ENCODE peak calls at places on chromosomes 6 and 20, in four cellular contexts. F is HepG2, L is HCT116, A is K562. N is an unnamed sample.

GRCh38 chr20:17845701-17846475 is 122.7 kb downstream of the SNX5 start:
- DNase-seq in A (no peak), F (peak), L (no peak), N (no peak)

GRCh38 chr6:24583463-24584389 is 62.3 kb downstream of the KIAA0319 start:
- DNase-seq in L (peak), A (peak), F (peak), N (peak)

GRCh38 chr20:44762466-44763140 is 16.9 kb downstream of the KCNK15 start:
- DNase-seq in A (no peak), F (no peak), L (no peak), N (no peak)

GRCh38 chr6:3847521-3847920 is 1.7 kb upstream of the FAM50B start:
- DNase-seq in F (no peak), L (no peak), A (no peak), N (no peak)

GRCh38 chr6:31122803-31123706 is 2.8 kb upstream of the CDSN start:
- DNase-seq in L (peak), F (peak), A (peak), N (no peak)

GRCh38 chr6:35027807-35028206 is 113.3 kb downstream of the TCP11 start:
- DNase-seq in A (no peak), L (no peak), F (no peak), N (no peak)

GRCh38 chr6:32700391-32701040 is 34.1 kb upstream of the HLA-DQB1 start:
- DNase-seq in F (peak), A (peak), L (peak), N (peak)

GRCh38 chr6:159819932-159820640 is 20.0 kb downstream of the PNLDC1 start:
- DNase-seq in L (no peak), F (no peak), A (no peak), N (no peak)

GRCh38 chr20:16476032-16476431 is 97.2 kb downstream of the KIF16B start:
- DNase-seq in A (peak), F (peak), L (peak), N (peak)

GRCh38 chr6:125809771-125810315 is 19.1 kb downstream of the NCOA7 start:
- DNase-seq in L (no peak), F (no peak), A (no peak), N (no peak)

GRCh38 chr6:56756791-56757582 is 114.3 kb upstream of the DST start:
- DNase-seq in L (no peak), F (no peak), A (no peak), N (no peak)

GRCh38 chr6:1763411-1763810 is 153.7 kb downstream of the FOXC1 start:
- DNase-seq in F (no peak), A (no peak), L (no peak), N (no peak)

GRCh38 chr6:119483936-119484335 is 134.4 kb upstream of the MAN1A1 start:
- DNase-seq in F (no peak), A (peak), L (no peak), N (no peak)

GRCh38 chr6:147194652-147195403 is 9.4 kb upstream of the STXBP5 start:
- DNase-seq in F (no peak), A (peak), L (no peak), N (no peak)

GRCh38 chr6:157209865-157210530 is 113.3 kb downstream of the TMEM242 start:
- DNase-seq in A (no peak), L (no peak), F (no peak), N (no peak)

GRCh38 chr20:62186096-62186426 is 3.2 kb downstream of the MTG2 start:
- DNase-seq in F (no peak), A (no peak), L (no peak), N (no peak)

GRCh38 chr20:62182469-62183425 is at the start of gene MTG2:
- DNase-seq in L (peak), F (peak), A (peak), N (peak)

GRCh38 chr20:62181808-62182207 is 1.0 kb upstream of the MTG2 start:
- DNase-seq in A (no peak), L (no peak), F (no peak), N (no peak)

GRCh38 chr20:62186887-62187866 is 4.3 kb downstream of the MTG2 start:
- DNase-seq in A (no peak), F (no peak), L (no peak), N (no peak)

GRCh38 chr20:62183426-62184142 is 756 bp downstream of the MTG2 start:
- DNase-seq in L (no peak), A (peak), F (no peak), N (no peak)
- TF ChIP-seq TCF7L2 in L (no peak), A (no peak), F (no peak), N (no peak)

DNA sequence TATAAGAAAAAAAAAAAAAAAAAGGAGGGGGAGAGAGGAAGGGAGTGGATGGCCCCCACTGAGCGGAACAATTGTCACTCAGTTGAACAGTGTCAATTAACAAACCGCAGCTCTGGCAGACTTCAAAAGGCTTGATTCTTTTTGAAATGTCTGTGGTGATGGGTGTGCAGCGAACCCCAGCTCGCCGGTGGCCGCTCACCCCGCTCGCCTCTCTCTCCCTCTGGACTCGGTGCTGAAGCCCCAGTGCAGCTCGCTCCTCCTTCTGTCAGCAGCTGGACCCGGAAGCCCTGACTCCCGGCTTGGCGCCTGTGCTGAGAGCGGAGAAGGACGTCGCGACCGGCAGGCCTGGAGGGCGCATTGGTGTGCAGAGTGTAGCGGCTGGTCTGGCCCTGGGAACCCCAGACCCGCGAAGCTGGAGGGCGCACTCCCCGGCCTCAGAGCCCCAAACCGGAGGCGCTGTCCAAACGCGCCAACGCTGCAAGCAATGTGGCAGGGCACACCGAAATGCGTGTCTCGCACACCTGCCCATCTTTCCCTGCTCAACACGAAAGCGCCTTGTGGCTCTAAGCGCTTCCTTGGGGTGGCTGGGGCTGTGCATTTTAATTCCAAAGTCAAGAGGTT is 3.4 kb downstream of the LINC00237 start:
- DNase-seq in L (no peak), F (no peak), A (no peak), N (no peak)
- TF ChIP-seq TCF7L2 in L (no peak), F (no peak), A (no peak), N (no peak)

GRCh38 chr6:110398778-110399177 is 16.6 kb downstream of the DDO start:
- DNase-seq in L (no peak), A (peak), F (no peak), N (no peak)
- TF ChIP-seq TCF7L2 in L (no peak), A (no peak), F (no peak), N (no peak)

GRCh38 chr6:49980898-49981297 is 11.5 kb upstream of the DEFB113 start:
- DNase-seq in A (peak), F (no peak), L (no peak), N (no peak)
- TF ChIP-seq TCF7L2 in A (no peak), F (no peak), L (no peak), N (no peak)

GRCh38 chr6:6058054-6058444 is 51.3 kb upstream of the NRN1 start:
- DNase-seq in L (no peak), A (no peak), F (no peak), N (no peak)

GRCh38 chr6:6052216-6052615 is 45.5 kb upstream of the NRN1 start:
- DNase-seq in L (no peak), F (no peak), A (no peak), N (no peak)

DNA sequence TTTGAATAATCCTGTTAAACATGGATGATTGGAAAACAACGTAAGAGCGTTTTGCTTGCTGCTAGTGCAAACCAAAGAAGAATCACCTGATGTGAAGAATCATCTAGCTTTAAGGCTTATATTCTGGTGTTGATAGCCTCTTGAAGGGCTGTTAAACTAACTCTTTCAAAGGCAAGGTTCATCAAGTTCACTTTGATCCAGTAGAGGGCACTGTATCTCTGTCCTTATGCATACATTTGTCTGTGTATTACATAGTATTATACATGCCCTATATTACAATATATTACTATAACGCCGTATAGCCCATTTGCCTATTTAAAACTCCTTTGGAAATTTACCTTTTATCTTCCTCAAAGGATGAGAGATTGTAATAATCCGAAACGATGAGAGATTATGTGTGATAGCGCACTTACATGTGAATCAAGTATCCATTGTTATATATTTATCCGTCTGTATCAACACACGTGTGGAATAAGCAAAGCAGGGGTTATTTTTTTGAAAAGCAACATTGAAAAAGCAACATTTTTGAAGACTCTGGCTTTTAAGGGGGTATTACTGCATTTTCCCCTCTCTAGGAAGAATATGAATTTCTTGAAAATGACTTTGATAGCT is 50.8 kb upstream of the NRN1 start:
- DNase-seq in A (peak), L (peak), F (peak), N (peak)
- TF ChIP-seq TCF7L2 in A (no peak), L (no peak), F (no peak), N (no peak)

GRCh38 chr6:143823463-143824006 is 19.6 kb upstream of the LTV1 start:
- DNase-seq in L (no peak), F (no peak), A (no peak), N (no peak)
- TF ChIP-seq TCF7L2 in L (no peak), F (no peak), A (no peak), N (no peak)

GRCh38 chr6:113719056-113719455 is 138.1 kb upstream of the MARCKS start:
- DNase-seq in L (peak), A (no peak), F (no peak), N (no peak)
- TF ChIP-seq TCF7L2 in L (no peak), A (no peak), F (no peak), N (no peak)

N was measured in Panc1.